ENCODE peak calls at places on chromosomes 12 and 14, in five cellular contexts. One of them, this sample, is unnamed. For H3K9me3, the result is how much of the 10 kb centered on the place peaks cover.

GRCh38 chr12:1977588-1977987 is 26.7 kb downstream of the DCP1B start:
- DNase-seq in uterus: no peak
- DNase-seq in heart left ventricle: no peak
- DNase-seq in cardiac muscle cell: no peak
- DNase-seq in OCI-LY7: no peak
- DNase-seq in this sample: no peak

GRCh38 chr14:60665178-60665555 is 15.9 kb upstream of the SIX1 start:
- DNase-seq in uterus: no peak
- DNase-seq in heart left ventricle: no peak
- DNase-seq in cardiac muscle cell: no peak
- DNase-seq in OCI-LY7: no peak
- DNase-seq in this sample: no peak

GRCh38 chr12:65878540-65878939 is 54.3 kb downstream of the HMGA2 start:
- DNase-seq in uterus: no peak
- DNase-seq in heart left ventricle: no peak
- DNase-seq in cardiac muscle cell: no peak
- DNase-seq in OCI-LY7: no peak
- DNase-seq in this sample: no peak

GRCh38 chr14:65132855-65133254 is 30.5 kb upstream of the MAX start:
- DNase-seq in uterus: no peak
- DNase-seq in heart left ventricle: no peak
- DNase-seq in cardiac muscle cell: no peak
- DNase-seq in OCI-LY7: no peak
- DNase-seq in this sample: no peak

GRCh38 chr14:58641509-58641908 is 3.7 kb downstream of the DACT1 start:
- DNase-seq in uterus: no peak
- DNase-seq in heart left ventricle: no peak
- DNase-seq in cardiac muscle cell: no peak
- DNase-seq in OCI-LY7: no peak
- DNase-seq in this sample: no peak

GRCh38 chr14:75232597-75232996 is 46.0 kb upstream of the FOS start:
- DNase-seq in uterus: no peak
- DNase-seq in heart left ventricle: no peak
- DNase-seq in cardiac muscle cell: no peak
- DNase-seq in OCI-LY7: peak
- DNase-seq in this sample: peak

GRCh38 chr14:90487031-90487430 is 90.2 kb downstream of the CALM1 start:
- DNase-seq in uterus: no peak
- DNase-seq in heart left ventricle: peak
- DNase-seq in cardiac muscle cell: peak
- DNase-seq in OCI-LY7: no peak
- DNase-seq in this sample: no peak

GRCh38 chr12:6420364-6420763 is 24.4 kb upstream of the CD27 start:
- DNase-seq in uterus: no peak
- DNase-seq in heart left ventricle: no peak
- DNase-seq in cardiac muscle cell: no peak
- DNase-seq in OCI-LY7: no peak
- DNase-seq in this sample: no peak

GRCh38 chr14:59576332-59577294 is at the start of gene CCDC175:
- DNase-seq in uterus: peak
- DNase-seq in heart left ventricle: peak
- DNase-seq in cardiac muscle cell: peak
- DNase-seq in OCI-LY7: peak
- DNase-seq in this sample: peak

GRCh38 chr12:121299662-121300061 is 3.2 kb upstream of the CAMKK2 start:
- DNase-seq in uterus: no peak
- DNase-seq in heart left ventricle: no peak
- DNase-seq in cardiac muscle cell: no peak
- DNase-seq in OCI-LY7: peak
- DNase-seq in this sample: no peak

GRCh38 chr12:62933871-62934798 is 815 bp downstream of the PPM1H start:
- DNase-seq in uterus: peak
- DNase-seq in heart left ventricle: peak
- DNase-seq in cardiac muscle cell: peak
- DNase-seq in OCI-LY7: peak
- DNase-seq in this sample: no peak

GRCh38 chr12:71999795-72000194 is 61.1 kb downstream of the TPH2 start:
- DNase-seq in uterus: no peak
- DNase-seq in heart left ventricle: no peak
- DNase-seq in cardiac muscle cell: no peak
- DNase-seq in OCI-LY7: no peak
- DNase-seq in this sample: no peak

GRCh38 chr14:105525861-105526780 is at the start of gene TMEM121:
- DNase-seq in uterus: peak
- DNase-seq in heart left ventricle: no peak
- DNase-seq in cardiac muscle cell: no peak
- DNase-seq in OCI-LY7: no peak
- DNase-seq in this sample: no peak

GRCh38 chr12:122265931-122266771 is at the start of gene VPS33A:
- DNase-seq in uterus: peak
- DNase-seq in heart left ventricle: peak
- DNase-seq in cardiac muscle cell: peak
- DNase-seq in OCI-LY7: peak
- DNase-seq in this sample: peak

GRCh38 chr12:2801044-2801783 is 6.4 kb downstream of the FKBP4 start:
- DNase-seq in uterus: no peak
- DNase-seq in heart left ventricle: no peak
- DNase-seq in cardiac muscle cell: no peak
- DNase-seq in OCI-LY7: no peak
- DNase-seq in this sample: no peak

GRCh38 chr12:119751961-119752360 is 84.0 kb downstream of the PRKAB1 start:
- DNase-seq in uterus: no peak
- DNase-seq in heart left ventricle: no peak
- DNase-seq in cardiac muscle cell: no peak
- DNase-seq in OCI-LY7: no peak
- DNase-seq in this sample: no peak
- H3K9me3 ChIP-seq in uterus: under half
- H3K9me3 ChIP-seq in heart left ventricle: under half
- H3K9me3 ChIP-seq in cardiac muscle cell: under half
- H3K9me3 ChIP-seq in OCI-LY7: under half
- H3K9me3 ChIP-seq in this sample: under half

GRCh38 chr12:133165776-133166175 is 15.5 kb upstream of the ZNF268 start:
- DNase-seq in uterus: no peak
- DNase-seq in heart left ventricle: no peak
- DNase-seq in cardiac muscle cell: no peak
- DNase-seq in OCI-LY7: no peak
- DNase-seq in this sample: no peak
- H3K9me3 ChIP-seq in uterus: under half
- H3K9me3 ChIP-seq in heart left ventricle: under half
- H3K9me3 ChIP-seq in cardiac muscle cell: under half
- H3K9me3 ChIP-seq in OCI-LY7: under half
- H3K9me3 ChIP-seq in this sample: half or more

GRCh38 chr12:132923356-132923909 is 32.7 kb downstream of the ZNF605 start:
- DNase-seq in uterus: no peak
- DNase-seq in heart left ventricle: no peak
- DNase-seq in cardiac muscle cell: no peak
- DNase-seq in OCI-LY7: no peak
- DNase-seq in this sample: no peak
- H3K9me3 ChIP-seq in uterus: under half
- H3K9me3 ChIP-seq in heart left ventricle: half or more
- H3K9me3 ChIP-seq in cardiac muscle cell: under half
- H3K9me3 ChIP-seq in OCI-LY7: half or more
- H3K9me3 ChIP-seq in this sample: half or more

GRCh38 chr12:107641154-107641553 is 44.4 kb upstream of the PWP1 start:
- DNase-seq in uterus: no peak
- DNase-seq in heart left ventricle: no peak
- DNase-seq in cardiac muscle cell: no peak
- DNase-seq in OCI-LY7: no peak
- DNase-seq in this sample: no peak
- H3K9me3 ChIP-seq in uterus: under half
- H3K9me3 ChIP-seq in heart left ventricle: under half
- H3K9me3 ChIP-seq in cardiac muscle cell: under half
- H3K9me3 ChIP-seq in OCI-LY7: under half
- H3K9me3 ChIP-seq in this sample: under half

GRCh38 chr12:34287986-34288962 is 266.0 kb downstream of the ALG10 start:
- DNase-seq in uterus: peak
- DNase-seq in heart left ventricle: peak
- DNase-seq in cardiac muscle cell: no peak
- DNase-seq in OCI-LY7: no peak
- DNase-seq in this sample: no peak
- H3K9me3 ChIP-seq in uterus: under half
- H3K9me3 ChIP-seq in heart left ventricle: under half
- H3K9me3 ChIP-seq in cardiac muscle cell: under half
- H3K9me3 ChIP-seq in OCI-LY7: under half
- H3K9me3 ChIP-seq in this sample: under half

This sample was measured in CD4-positive, alpha-beta T cell.